ENCODE peak calls at places on chromosome 2, in ten cellular contexts. One of them, this sample, is unnamed.

GRCh38 chr2:217106650-217107014 is 246.8 kb upstream of the TNP1 start:
- DNase-seq in spleen: no peak
- DNase-seq in GM04503: no peak
- DNase-seq in right cardiac atrium: no peak
- DNase-seq in A172: peak
- DNase-seq in RWPE1: peak
- DNase-seq in stimulated activated CD4-positive, alpha-beta T cell treated with anti-CD3 and anti-CD28 coated beads, Interleukin-2, amount 100 ng/mL, for 48 hours: no peak
- DNase-seq in AG09319: no peak
- DNase-seq in HCEC 1CT: peak
- DNase-seq in H1: peak
- DNase-seq in this sample: no peak

GRCh38 chr2:215542690-215543089 is 106.8 kb upstream of the FN1 start:
- DNase-seq in spleen: no peak
- DNase-seq in GM04503: no peak
- DNase-seq in right cardiac atrium: no peak
- DNase-seq in A172: no peak
- DNase-seq in RWPE1: no peak
- DNase-seq in stimulated activated CD4-positive, alpha-beta T cell treated with anti-CD3 and anti-CD28 coated beads, Interleukin-2, amount 100 ng/mL, for 48 hours: no peak
- DNase-seq in AG09319: no peak
- DNase-seq in HCEC 1CT: no peak
- DNase-seq in H1: no peak
- DNase-seq in this sample: no peak

GRCh38 chr2:38720613-38721241 is 30.4 kb downstream of the SRSF7 start:
- DNase-seq in spleen: no peak
- DNase-seq in GM04503: peak
- DNase-seq in right cardiac atrium: peak
- DNase-seq in A172: peak
- DNase-seq in RWPE1: peak
- DNase-seq in stimulated activated CD4-positive, alpha-beta T cell treated with anti-CD3 and anti-CD28 coated beads, Interleukin-2, amount 100 ng/mL, for 48 hours: no peak
- DNase-seq in AG09319: peak
- DNase-seq in HCEC 1CT: peak
- DNase-seq in H1: no peak
- DNase-seq in this sample: peak

GRCh38 chr2:217413193-217413592 is 553.3 kb upstream of the TNP1 start:
- DNase-seq in spleen: no peak
- DNase-seq in GM04503: peak
- DNase-seq in right cardiac atrium: no peak
- DNase-seq in A172: no peak
- DNase-seq in RWPE1: no peak
- DNase-seq in stimulated activated CD4-positive, alpha-beta T cell treated with anti-CD3 and anti-CD28 coated beads, Interleukin-2, amount 100 ng/mL, for 48 hours: no peak
- DNase-seq in AG09319: no peak
- DNase-seq in HCEC 1CT: peak
- DNase-seq in H1: no peak
- DNase-seq in this sample: no peak

GRCh38 chr2:33486544-33486943 is 10.1 kb downstream of the RASGRP3 start:
- DNase-seq in spleen: no peak
- DNase-seq in GM04503: no peak
- DNase-seq in right cardiac atrium: no peak
- DNase-seq in A172: no peak
- DNase-seq in RWPE1: no peak
- DNase-seq in stimulated activated CD4-positive, alpha-beta T cell treated with anti-CD3 and anti-CD28 coated beads, Interleukin-2, amount 100 ng/mL, for 48 hours: no peak
- DNase-seq in AG09319: no peak
- DNase-seq in HCEC 1CT: no peak
- DNase-seq in H1: no peak
- DNase-seq in this sample: no peak

GRCh38 chr2:7693246-7694065 is 776.2 kb downstream of the RNF144A start:
- DNase-seq in spleen: no peak
- DNase-seq in GM04503: no peak
- DNase-seq in right cardiac atrium: no peak
- DNase-seq in A172: no peak
- DNase-seq in RWPE1: no peak
- DNase-seq in stimulated activated CD4-positive, alpha-beta T cell treated with anti-CD3 and anti-CD28 coated beads, Interleukin-2, amount 100 ng/mL, for 48 hours: no peak
- DNase-seq in AG09319: no peak
- DNase-seq in HCEC 1CT: no peak
- DNase-seq in H1: no peak
- DNase-seq in this sample: no peak

GRCh38 chr2:68287580-68288441 is 31.9 kb downstream of the CNRIP1 start:
- DNase-seq in spleen: no peak
- DNase-seq in GM04503: peak
- DNase-seq in right cardiac atrium: peak
- DNase-seq in A172: no peak
- DNase-seq in RWPE1: no peak
- DNase-seq in stimulated activated CD4-positive, alpha-beta T cell treated with anti-CD3 and anti-CD28 coated beads, Interleukin-2, amount 100 ng/mL, for 48 hours: no peak
- DNase-seq in AG09319: peak
- DNase-seq in HCEC 1CT: no peak
- DNase-seq in H1: no peak
- DNase-seq in this sample: no peak

GRCh38 chr2:233062447-233062842 is 2.3 kb downstream of the INPP5D start:
- DNase-seq in spleen: peak
- DNase-seq in GM04503: no peak
- DNase-seq in right cardiac atrium: peak
- DNase-seq in A172: no peak
- DNase-seq in RWPE1: no peak
- DNase-seq in stimulated activated CD4-positive, alpha-beta T cell treated with anti-CD3 and anti-CD28 coated beads, Interleukin-2, amount 100 ng/mL, for 48 hours: no peak
- DNase-seq in AG09319: no peak
- DNase-seq in HCEC 1CT: no peak
- DNase-seq in H1: no peak
- DNase-seq in this sample: no peak

GRCh38 chr2:147449323-147450080 is 395.3 kb upstream of the ACVR2A start:
- DNase-seq in spleen: no peak
- DNase-seq in GM04503: no peak
- DNase-seq in right cardiac atrium: no peak
- DNase-seq in A172: no peak
- DNase-seq in RWPE1: no peak
- DNase-seq in stimulated activated CD4-positive, alpha-beta T cell treated with anti-CD3 and anti-CD28 coated beads, Interleukin-2, amount 100 ng/mL, for 48 hours: peak
- DNase-seq in AG09319: no peak
- DNase-seq in HCEC 1CT: no peak
- DNase-seq in H1: no peak
- DNase-seq in this sample: no peak

GRCh38 chr2:4763009-4763408 is 929.2 kb upstream of the SOX11 start:
- DNase-seq in spleen: no peak
- DNase-seq in GM04503: no peak
- DNase-seq in right cardiac atrium: no peak
- DNase-seq in A172: peak
- DNase-seq in RWPE1: no peak
- DNase-seq in stimulated activated CD4-positive, alpha-beta T cell treated with anti-CD3 and anti-CD28 coated beads, Interleukin-2, amount 100 ng/mL, for 48 hours: no peak
- DNase-seq in AG09319: no peak
- DNase-seq in HCEC 1CT: no peak
- DNase-seq in H1: peak
- DNase-seq in this sample: no peak

GRCh38 chr2:106147159-106147558 is 46.9 kb downstream of the UXS1 start:
- DNase-seq in spleen: no peak
- DNase-seq in GM04503: peak
- DNase-seq in right cardiac atrium: no peak
- DNase-seq in A172: peak
- DNase-seq in RWPE1: no peak
- DNase-seq in stimulated activated CD4-positive, alpha-beta T cell treated with anti-CD3 and anti-CD28 coated beads, Interleukin-2, amount 100 ng/mL, for 48 hours: no peak
- DNase-seq in AG09319: peak
- DNase-seq in HCEC 1CT: peak
- DNase-seq in H1: no peak
- DNase-seq in this sample: no peak

GRCh38 chr2:64779117-64779690 is 125.5 kb upstream of the SERTAD2 start:
- DNase-seq in spleen: no peak
- DNase-seq in GM04503: peak
- DNase-seq in right cardiac atrium: no peak
- DNase-seq in A172: peak
- DNase-seq in RWPE1: no peak
- DNase-seq in stimulated activated CD4-positive, alpha-beta T cell treated with anti-CD3 and anti-CD28 coated beads, Interleukin-2, amount 100 ng/mL, for 48 hours: no peak
- DNase-seq in AG09319: no peak
- DNase-seq in HCEC 1CT: peak
- DNase-seq in H1: no peak
- DNase-seq in this sample: no peak

GRCh38 chr2:116098049-116098448 is 1655.6 kb downstream of the DPP10 start:
- DNase-seq in spleen: no peak
- DNase-seq in GM04503: no peak
- DNase-seq in right cardiac atrium: no peak
- DNase-seq in A172: no peak
- DNase-seq in RWPE1: no peak
- DNase-seq in stimulated activated CD4-positive, alpha-beta T cell treated with anti-CD3 and anti-CD28 coated beads, Interleukin-2, amount 100 ng/mL, for 48 hours: no peak
- DNase-seq in AG09319: no peak
- DNase-seq in HCEC 1CT: no peak
- DNase-seq in H1: no peak
- DNase-seq in this sample: no peak

GRCh38 chr2:15177103-15177502 is 384.0 kb downstream of the NBAS start:
- DNase-seq in spleen: no peak
- DNase-seq in GM04503: no peak
- DNase-seq in right cardiac atrium: no peak
- DNase-seq in A172: peak
- DNase-seq in RWPE1: no peak
- DNase-seq in stimulated activated CD4-positive, alpha-beta T cell treated with anti-CD3 and anti-CD28 coated beads, Interleukin-2, amount 100 ng/mL, for 48 hours: peak
- DNase-seq in AG09319: no peak
- DNase-seq in HCEC 1CT: no peak
- DNase-seq in H1: no peak
- DNase-seq in this sample: no peak

GRCh38 chr2:231104115-231104713 is 20.6 kb downstream of the HTR2B start:
- DNase-seq in spleen: no peak
- DNase-seq in GM04503: no peak
- DNase-seq in right cardiac atrium: no peak
- DNase-seq in A172: peak
- DNase-seq in RWPE1: peak
- DNase-seq in stimulated activated CD4-positive, alpha-beta T cell treated with anti-CD3 and anti-CD28 coated beads, Interleukin-2, amount 100 ng/mL, for 48 hours: peak
- DNase-seq in AG09319: peak
- DNase-seq in HCEC 1CT: peak
- DNase-seq in H1: peak
- DNase-seq in this sample: no peak

GRCh38 chr2:241777167-241777685 is 604 bp downstream of the GAL3ST2 start:
- DNase-seq in spleen: peak
- DNase-seq in GM04503: no peak
- DNase-seq in right cardiac atrium: peak
- DNase-seq in A172: no peak
- DNase-seq in RWPE1: no peak
- DNase-seq in stimulated activated CD4-positive, alpha-beta T cell treated with anti-CD3 and anti-CD28 coated beads, Interleukin-2, amount 100 ng/mL, for 48 hours: no peak
- DNase-seq in AG09319: no peak
- DNase-seq in HCEC 1CT: no peak
- DNase-seq in H1: peak
- DNase-seq in this sample: peak

GRCh38 chr2:42880738-42881525 is 88.5 kb upstream of the HAAO start:
- DNase-seq in spleen: no peak
- DNase-seq in GM04503: no peak
- DNase-seq in right cardiac atrium: no peak
- DNase-seq in A172: no peak
- DNase-seq in RWPE1: no peak
- DNase-seq in stimulated activated CD4-positive, alpha-beta T cell treated with anti-CD3 and anti-CD28 coated beads, Interleukin-2, amount 100 ng/mL, for 48 hours: no peak
- DNase-seq in AG09319: no peak
- DNase-seq in HCEC 1CT: no peak
- DNase-seq in H1: no peak
- DNase-seq in this sample: no peak

GRCh38 chr2:17830053-17831034 is 14.1 kb downstream of the MSGN1 start:
- DNase-seq in spleen: peak
- DNase-seq in GM04503: no peak
- DNase-seq in right cardiac atrium: peak
- DNase-seq in A172: no peak
- DNase-seq in RWPE1: peak
- DNase-seq in stimulated activated CD4-positive, alpha-beta T cell treated with anti-CD3 and anti-CD28 coated beads, Interleukin-2, amount 100 ng/mL, for 48 hours: peak
- DNase-seq in AG09319: peak
- DNase-seq in HCEC 1CT: peak
- DNase-seq in H1: peak
- DNase-seq in this sample: peak

GRCh38 chr2:232214053-232214452 is 164.5 kb upstream of the ALPP start:
- DNase-seq in spleen: no peak
- DNase-seq in GM04503: no peak
- DNase-seq in right cardiac atrium: no peak
- DNase-seq in A172: no peak
- DNase-seq in RWPE1: no peak
- DNase-seq in stimulated activated CD4-positive, alpha-beta T cell treated with anti-CD3 and anti-CD28 coated beads, Interleukin-2, amount 100 ng/mL, for 48 hours: no peak
- DNase-seq in AG09319: no peak
- DNase-seq in HCEC 1CT: no peak
- DNase-seq in H1: no peak
- DNase-seq in this sample: no peak

GRCh38 chr2:104769096-104769495 is 84.8 kb upstream of the POU3F3 start:
- DNase-seq in spleen: no peak
- DNase-seq in GM04503: peak
- DNase-seq in right cardiac atrium: no peak
- DNase-seq in A172: no peak
- DNase-seq in RWPE1: peak
- DNase-seq in stimulated activated CD4-positive, alpha-beta T cell treated with anti-CD3 and anti-CD28 coated beads, Interleukin-2, amount 100 ng/mL, for 48 hours: no peak
- DNase-seq in AG09319: peak
- DNase-seq in HCEC 1CT: no peak
- DNase-seq in H1: no peak
- DNase-seq in this sample: no peak

GRCh38 chr2:237299897-237300296 is 114.1 kb downstream of the COL6A3 start:
- DNase-seq in spleen: no peak
- DNase-seq in GM04503: peak
- DNase-seq in right cardiac atrium: no peak
- DNase-seq in A172: peak
- DNase-seq in RWPE1: peak
- DNase-seq in stimulated activated CD4-positive, alpha-beta T cell treated with anti-CD3 and anti-CD28 coated beads, Interleukin-2, amount 100 ng/mL, for 48 hours: no peak
- DNase-seq in AG09319: peak
- DNase-seq in HCEC 1CT: peak
- DNase-seq in H1: no peak
- DNase-seq in this sample: no peak